ENCODE peak calls at places on chromosomes 11 and 22, in eight cellular contexts. U is Daoy; F is CD4-positive, alpha-beta memory T cell; A is SK-MEL-5; Q is NCI-H1105 treated with DMSO at 0.1 percent for 48 hours; H is T-helper 9 cell; S is A549; P is stimulated activated CD4-positive, alpha-beta T cell treated with anti-CD3 and anti-CD28 coated beads, Interleukin-4, amount 100 ng/mL, for 48 hours. M is an unnamed sample.

GRCh38 chr11:118100691-118101232 is 14.0 kb upstream of the SMIM35 start:
- DNase-seq in P (no peak), S (no peak), F (no peak), Q (no peak), A (no peak), H (no peak), U (no peak), M (no peak)

GRCh38 chr22:46449116-46449691 is 88.2 kb downstream of the CELSR1 start:
- DNase-seq in P (no peak), F (no peak), A (no peak), U (no peak), Q (no peak), S (no peak), H (no peak), M (no peak)

GRCh38 chr11:95072948-95073347 is 6.2 kb downstream of the SRSF8 start:
- DNase-seq in A (no peak), H (no peak), Q (no peak), S (no peak), P (no peak), U (no peak), F (no peak), M (no peak)

GRCh38 chr11:100619484-100619883 is 67.6 kb upstream of the ARHGAP42 start:
- DNase-seq in A (no peak), Q (no peak), S (no peak), F (no peak), H (no peak), P (no peak), U (peak), M (no peak)

GRCh38 chr11:130705670-130706421 is 210.4 kb downstream of the SNX19 start:
- DNase-seq in A (no peak), P (no peak), H (no peak), S (no peak), U (peak), Q (no peak), F (no peak), M (no peak)

GRCh38 chr11:88552377-88553029 is 215.0 kb upstream of the CTSC start:
- DNase-seq in F (peak), H (peak), U (peak), A (peak), P (peak), Q (peak), S (peak), M (peak)

GRCh38 chr22:24566899-24567511 is 11.2 kb downstream of the SNRPD3 start:
- DNase-seq in S (no peak), U (no peak), H (no peak), F (no peak), Q (no peak), P (no peak), A (no peak), M (no peak)

GRCh38 chr22:23909258-23909898 is 15.2 kb downstream of the MIF start:
- DNase-seq in H (no peak), F (no peak), Q (no peak), S (no peak), U (no peak), P (no peak), A (no peak), M (no peak)

GRCh38 chr11:269146-269890 is 8.9 kb upstream of the NLRP6 start:
- DNase-seq in A (peak), F (peak), P (no peak), Q (no peak), U (no peak), H (no peak), S (no peak), M (peak)

GRCh38 chr22:36160499-36160942 is at the start of gene APOL3:
- DNase-seq in U (peak), Q (no peak), P (no peak), A (no peak), S (no peak), H (peak), F (peak), M (peak)

GRCh38 chr22:39448205-39449054 is 8.4 kb upstream of the MGAT3 start:
- DNase-seq in F (no peak), S (no peak), H (no peak), A (no peak), Q (no peak), P (no peak), U (no peak), M (no peak)

GRCh38 chr11:17719028-17719939 is at the start of gene MYOD1:
- DNase-seq in Q (peak), H (no peak), A (no peak), S (peak), P (no peak), F (no peak), U (peak), M (no peak)

GRCh38 chr11:29781268-29781667 is 235.6 kb downstream of the KCNA4 start:
- DNase-seq in A (no peak), F (no peak), U (no peak), P (no peak), S (no peak), Q (no peak), H (no peak), M (no peak)

GRCh38 chr11:12164061-12165014 is 53.9 kb downstream of the MICAL2 start:
- DNase-seq in Q (no peak), H (no peak), P (no peak), A (peak), U (peak), S (peak), F (no peak), M (no peak)

GRCh38 chr22:49894321-49895072 is 23.7 kb downstream of the ALG12 start:
- DNase-seq in P (no peak), S (no peak), A (no peak), F (no peak), Q (no peak), U (no peak), H (no peak), M (no peak)

GRCh38 chr11:62130498-62131464 is 7.0 kb downstream of the INCENP start:
- DNase-seq in A (peak), U (no peak), F (no peak), P (no peak), S (no peak), Q (no peak), H (no peak), M (no peak)

GRCh38 chr11:93570759-93571413 is 27.7 kb upstream of the SMCO4 start:
- DNase-seq in S (peak), P (no peak), Q (no peak), F (no peak), H (no peak), A (peak), U (peak), M (no peak)

GRCh38 chr22:32717337-32718240 is 83.9 kb upstream of the TIMP3 start:
- DNase-seq in F (no peak), H (no peak), Q (no peak), U (no peak), P (no peak), S (no peak), A (no peak), M (no peak)

GRCh38 chr11:125314264-125315087 is 149.9 kb downstream of the PKNOX2 start:
- DNase-seq in F (no peak), S (no peak), A (no peak), U (no peak), Q (no peak), H (no peak), P (no peak), M (no peak)

GRCh38 chr11:76642341-76642740 is 28.2 kb downstream of the LRRC32 start:
- DNase-seq in F (no peak), P (no peak), Q (no peak), U (no peak), S (no peak), H (no peak), A (no peak), M (no peak)

GRCh38 chr11:75195164-75195962 is 44.5 kb downstream of the SLCO2B1 start:
- DNase-seq in F (no peak), P (no peak), U (no peak), A (no peak), H (no peak), S (no peak), Q (peak), M (no peak)

GRCh38 chr11:10426475-10426874 is 28.6 kb upstream of the AMPD3 start:
- DNase-seq in A (no peak), P (no peak), U (no peak), F (no peak), Q (no peak), S (no peak), H (no peak), M (no peak)

GRCh38 chr11:75432911-75433321 is at the start of gene KLHL35:
- DNase-seq in S (no peak), P (no peak), F (no peak), A (no peak), H (no peak), U (no peak), Q (peak), M (no peak)

GRCh38 chr11:69707156-69707555 is 3.3 kb upstream of the FGF19 start:
- DNase-seq in Q (peak), F (no peak), P (no peak), S (no peak), A (no peak), U (peak), H (no peak), M (no peak)

GRCh38 chr11:83140691-83141455 is 16.1 kb upstream of the PCF11 start:
- DNase-seq in U (no peak), F (no peak), P (no peak), S (no peak), Q (no peak), H (no peak), A (no peak), M (no peak)

GRCh38 chr11:126459691-126460404 is 104.4 kb downstream of the ST3GAL4 start:
- DNase-seq in P (no peak), A (no peak), S (no peak), U (no peak), H (no peak), F (no peak), Q (no peak), M (no peak)

GRCh38 chr22:49592780-49593501 is 234.7 kb downstream of the BRD1 start:
- DNase-seq in U (no peak), S (no peak), P (no peak), A (no peak), Q (no peak), H (no peak), F (no peak), M (no peak)

GRCh38 chr22:46450931-46451660 is 86.3 kb downstream of the CELSR1 start:
- DNase-seq in A (no peak), H (no peak), S (no peak), Q (no peak), F (no peak), U (no peak), P (no peak), M (no peak)

GRCh38 chr22:23837911-23838685 is 708 bp downstream of the DERL3 start:
- DNase-seq in S (no peak), F (no peak), A (no peak), U (no peak), Q (no peak), H (no peak), P (no peak), M (no peak)